ENCODE peak calls at places on chromosomes 4 and X, in five cellular contexts. One of them, this sample, is unnamed.

GRCh38 chrX:39650883-39651282 is 446.9 kb downstream of the BCOR start:
- DNase-seq in GM23248: no peak
- DNase-seq in neural progenitor cell: no peak
- DNase-seq in GM23338: no peak
- DNase-seq in SK-N-SH: no peak
- DNase-seq in this sample: no peak

GRCh38 chr4:114151-114550 is 10.2 kb upstream of the ZNF718 start:
- DNase-seq in GM23338: no peak
- DNase-seq in GM23248: no peak
- DNase-seq in SK-N-SH: no peak
- DNase-seq in neural progenitor cell: no peak
- DNase-seq in this sample: peak; percentile 14

GRCh38 chr4:5976431-5976830 is 41.8 kb downstream of the C4orf50 start:
- DNase-seq in GM23248: no peak
- DNase-seq in GM23338: peak; percentile 56
- DNase-seq in neural progenitor cell: no peak
- DNase-seq in SK-N-SH: no peak
- DNase-seq in this sample: no peak

GRCh38 chr4:80454561-80454960 is 119.0 kb downstream of the CFAP299 start:
- DNase-seq in GM23338: peak; percentile 64
- DNase-seq in GM23248: no peak
- DNase-seq in SK-N-SH: no peak
- DNase-seq in neural progenitor cell: no peak
- DNase-seq in this sample: peak; percentile 55

GRCh38 chrX:9759340-9759739 is 6.3 kb downstream of the GPR143 start:
- DNase-seq in GM23338: no peak
- DNase-seq in GM23248: no peak
- DNase-seq in SK-N-SH: no peak
- DNase-seq in neural progenitor cell: no peak
- DNase-seq in this sample: no peak

GRCh38 chrX:66751136-66751782 is 112.4 kb upstream of the EDA2R start:
- DNase-seq in GM23248: peak; percentile 10
- DNase-seq in neural progenitor cell: no peak
- DNase-seq in GM23338: no peak
- DNase-seq in SK-N-SH: no peak
- DNase-seq in this sample: no peak

GRCh38 chr4:158193171-158193749 is 17.0 kb upstream of the TMEM144 start:
- DNase-seq in GM23248: peak; percentile 39
- DNase-seq in SK-N-SH: peak; percentile 30
- DNase-seq in GM23338: peak; percentile 60
- DNase-seq in neural progenitor cell: peak; percentile 39
- DNase-seq in this sample: peak; percentile 62

GRCh38 chr4:16884673-16885460 is 13.6 kb downstream of the LDB2 start:
- DNase-seq in SK-N-SH: no peak
- DNase-seq in GM23248: no peak
- DNase-seq in GM23338: peak; percentile 52
- DNase-seq in neural progenitor cell: no peak
- DNase-seq in this sample: no peak

GRCh38 chr4:145936142-145937020 is 2.2 kb downstream of the ZNF827 start:
- DNase-seq in GM23248: peak; percentile 85
- DNase-seq in GM23338: peak; percentile 83
- DNase-seq in SK-N-SH: peak; percentile 91
- DNase-seq in neural progenitor cell: peak; percentile 71
- DNase-seq in this sample: peak; percentile 75

GRCh38 chr4:26621366-26621765 is 37.5 kb downstream of the TBC1D19 start:
- DNase-seq in neural progenitor cell: no peak
- DNase-seq in GM23248: no peak
- DNase-seq in SK-N-SH: no peak
- DNase-seq in GM23338: no peak
- DNase-seq in this sample: no peak

GRCh38 chrX:131729295-131729694 is 185.4 kb downstream of the OR13H1 start:
- DNase-seq in GM23248: no peak
- DNase-seq in SK-N-SH: peak; percentile 63
- DNase-seq in GM23338: no peak
- DNase-seq in neural progenitor cell: no peak
- DNase-seq in this sample: no peak

GRCh38 chr4:161583549-161583948 is 580.3 kb downstream of the FSTL5 start:
- DNase-seq in SK-N-SH: no peak
- DNase-seq in GM23338: no peak
- DNase-seq in GM23248: no peak
- DNase-seq in neural progenitor cell: no peak
- DNase-seq in this sample: no peak

GRCh38 chr4:40201898-40202297 is 5.1 kb downstream of the RHOH start:
- DNase-seq in GM23248: no peak
- DNase-seq in SK-N-SH: no peak
- DNase-seq in GM23338: no peak
- DNase-seq in neural progenitor cell: no peak
- DNase-seq in this sample: no peak

GRCh38 chr4:173262363-173262762 is 71.8 kb downstream of the HMGB2 start:
- DNase-seq in GM23338: no peak
- DNase-seq in SK-N-SH: no peak
- DNase-seq in GM23248: no peak
- DNase-seq in neural progenitor cell: no peak
- DNase-seq in this sample: no peak

GRCh38 chrX:37745354-37745753 is 34.5 kb upstream of the CYBB start:
- DNase-seq in GM23248: peak; percentile 61
- DNase-seq in GM23338: peak; percentile 59
- DNase-seq in neural progenitor cell: peak; percentile 71
- DNase-seq in SK-N-SH: peak; percentile 55
- DNase-seq in this sample: peak; percentile 84

GRCh38 chr4:177309525-177310371 is at the start of gene NEIL3:
- DNase-seq in GM23338: peak; percentile 90
- DNase-seq in GM23248: peak; percentile 90
- DNase-seq in neural progenitor cell: peak; percentile 92
- DNase-seq in SK-N-SH: peak; percentile 97
- DNase-seq in this sample: peak; percentile 82

GRCh38 chr4:128558896-128559669 is 250.4 kb upstream of the JADE1 start:
- DNase-seq in GM23248: peak; percentile 80
- DNase-seq in neural progenitor cell: no peak
- DNase-seq in GM23338: no peak
- DNase-seq in SK-N-SH: no peak
- DNase-seq in this sample: no peak

GRCh38 chr4:139050436-139050835 is 34.9 kb downstream of the NOCT start:
- DNase-seq in GM23248: no peak
- DNase-seq in GM23338: no peak
- DNase-seq in neural progenitor cell: no peak
- DNase-seq in SK-N-SH: no peak
- DNase-seq in this sample: no peak

GRCh38 chr4:13461511-13461910 is 22.6 kb downstream of the RAB28 start:
- DNase-seq in GM23338: no peak
- DNase-seq in GM23248: no peak
- DNase-seq in SK-N-SH: no peak
- DNase-seq in neural progenitor cell: no peak
- DNase-seq in this sample: no peak

GRCh38 chr4:78610546-78611214 is 59.1 kb downstream of the ANXA3 start:
- DNase-seq in GM23248: peak; percentile 33
- DNase-seq in SK-N-SH: no peak
- DNase-seq in GM23338: no peak
- DNase-seq in neural progenitor cell: no peak
- DNase-seq in this sample: no peak
- H3K4me1 ChIP-seq in GM23248: peaks cover 11% of the 10 kb centered on the region
- H3K4me1 ChIP-seq in SK-N-SH: peaks cover 9% of the 10 kb centered on the region
- H3K4me1 ChIP-seq in GM23338: no peaks in the 10 kb centered on the region
- H3K4me1 ChIP-seq in neural progenitor cell: no peaks in the 10 kb centered on the region
- H3K4me1 ChIP-seq in this sample: no peaks in the 10 kb centered on the region

DNA sequence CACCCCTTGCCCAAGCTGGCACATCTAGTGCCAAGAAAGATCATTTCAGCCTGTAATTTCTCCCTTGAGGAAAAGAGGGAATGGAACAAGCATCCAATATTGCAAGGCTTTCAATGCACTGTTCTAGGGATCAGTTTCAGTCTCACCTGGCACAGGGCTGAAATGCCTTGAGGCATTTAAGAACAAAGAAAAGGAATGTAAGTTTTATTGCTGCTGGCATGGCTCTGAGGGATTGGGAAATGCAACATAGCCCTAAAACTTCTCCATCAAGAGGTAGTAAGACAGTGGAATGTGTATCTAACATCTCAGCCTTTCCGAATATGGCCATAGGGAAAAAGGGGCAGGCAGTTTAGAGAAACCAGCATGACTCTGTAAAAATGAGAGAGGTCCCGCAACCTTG is 732.6 kb upstream of the LCORL start:
- DNase-seq in neural progenitor cell: no peak
- DNase-seq in SK-N-SH: no peak
- DNase-seq in GM23248: no peak
- DNase-seq in GM23338: peak; percentile 44
- DNase-seq in this sample: peak; percentile 5
- TF ChIP-seq EZH2phosphoT487 in neural progenitor cell: no peak
- TF ChIP-seq EZH2phosphoT487 in SK-N-SH: no peak
- TF ChIP-seq EZH2phosphoT487 in GM23248: no peak
- TF ChIP-seq EZH2phosphoT487 in GM23338: no peak
- TF ChIP-seq EZH2phosphoT487 in this sample: no peak

DNA sequence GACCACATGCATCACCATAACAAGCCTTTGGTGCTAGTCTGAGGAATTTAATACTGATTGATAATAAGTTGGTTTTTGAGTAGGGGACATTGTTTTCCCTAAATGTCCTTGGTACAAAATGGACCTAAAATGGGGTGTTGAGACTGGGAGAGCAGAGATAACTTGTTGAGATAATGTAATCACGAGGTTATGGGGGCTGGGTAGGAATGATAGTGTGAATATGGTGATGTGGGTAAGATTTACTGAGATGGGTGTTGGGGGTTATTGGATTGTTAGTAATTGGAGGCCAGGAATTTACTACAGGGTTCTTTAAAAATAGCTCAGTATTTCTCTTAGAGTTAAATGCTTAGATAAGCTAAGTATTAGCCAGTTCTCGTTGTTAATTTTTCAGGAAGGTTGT is 3.9 kb downstream of the BMP2K start:
- DNase-seq in SK-N-SH: no peak
- DNase-seq in GM23338: no peak
- DNase-seq in neural progenitor cell: no peak
- DNase-seq in GM23248: no peak
- DNase-seq in this sample: no peak
- H3K4me1 ChIP-seq in SK-N-SH: peaks cover 10% of the 10 kb centered on the region
- H3K4me1 ChIP-seq in GM23338: peaks cover 42% of the 10 kb centered on the region
- H3K4me1 ChIP-seq in neural progenitor cell: peaks cover 43% of the 10 kb centered on the region
- H3K4me1 ChIP-seq in GM23248: peaks cover 54% of the 10 kb centered on the region
- H3K4me1 ChIP-seq in this sample: peaks cover 26% of the 10 kb centered on the region

GRCh38 chrX:123140904-123141303 is 43.2 kb upstream of the GRIA3 start:
- DNase-seq in SK-N-SH: no peak
- DNase-seq in GM23338: no peak
- DNase-seq in GM23248: no peak
- DNase-seq in neural progenitor cell: no peak
- DNase-seq in this sample: no peak

GRCh38 chrX:123140454-123140853 is 43.6 kb upstream of the GRIA3 start:
- DNase-seq in neural progenitor cell: no peak
- DNase-seq in SK-N-SH: no peak
- DNase-seq in GM23338: no peak
- DNase-seq in GM23248: no peak
- DNase-seq in this sample: no peak

GRCh38 chrX:123138473-123138872 is 45.6 kb upstream of the GRIA3 start:
- DNase-seq in GM23338: no peak
- DNase-seq in GM23248: peak; percentile 66
- DNase-seq in neural progenitor cell: no peak
- DNase-seq in SK-N-SH: no peak
- DNase-seq in this sample: peak; percentile 4
- TF ChIP-seq EZH2phosphoT487 in GM23338: no peak
- TF ChIP-seq EZH2phosphoT487 in GM23248: no peak
- TF ChIP-seq EZH2phosphoT487 in neural progenitor cell: no peak
- TF ChIP-seq EZH2phosphoT487 in SK-N-SH: no peak
- TF ChIP-seq EZH2phosphoT487 in this sample: no peak

GRCh38 chrX:78109458-78109857 is 5.4 kb downstream of the PGK1 start:
- DNase-seq in GM23338: no peak
- DNase-seq in GM23248: no peak
- DNase-seq in neural progenitor cell: no peak
- DNase-seq in SK-N-SH: no peak
- DNase-seq in this sample: no peak
- H3K4me1 ChIP-seq in GM23338: peaks cover 25% of the 10 kb centered on the region
- H3K4me1 ChIP-seq in GM23248: peaks cover 8% of the 10 kb centered on the region
- H3K4me1 ChIP-seq in neural progenitor cell: peaks cover 14% of the 10 kb centered on the region
- H3K4me1 ChIP-seq in SK-N-SH: peaks cover 6% of the 10 kb centered on the region
- H3K4me1 ChIP-seq in this sample: peaks cover 34% of the 10 kb centered on the region

DNA sequence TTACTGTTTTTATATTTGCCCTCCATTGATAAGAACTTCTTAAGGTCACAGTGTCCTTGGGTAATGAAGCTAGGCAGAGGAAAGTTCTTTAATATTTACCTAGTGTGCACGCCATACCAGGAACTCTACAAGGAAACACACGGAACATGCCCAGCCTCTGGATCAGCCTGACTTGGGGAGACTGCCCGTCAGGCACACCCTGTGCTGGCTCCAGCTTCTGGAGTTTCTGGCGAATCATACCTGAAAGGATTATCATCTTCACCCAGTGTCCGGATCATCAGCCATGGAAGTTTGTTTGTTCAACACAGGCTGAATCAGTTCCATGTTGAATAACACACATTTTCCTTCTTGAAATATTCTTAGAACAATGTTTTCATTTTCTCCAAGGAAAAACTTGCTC is 176.6 kb downstream of the SHROOM3 start:
- DNase-seq in GM23248: peak; percentile 80
- DNase-seq in SK-N-SH: no peak
- DNase-seq in GM23338: no peak
- DNase-seq in neural progenitor cell: no peak
- DNase-seq in this sample: peak; percentile 50
- TF ChIP-seq EZH2phosphoT487 in GM23248: no peak
- TF ChIP-seq EZH2phosphoT487 in SK-N-SH: no peak
- TF ChIP-seq EZH2phosphoT487 in GM23338: no peak
- TF ChIP-seq EZH2phosphoT487 in neural progenitor cell: no peak
- TF ChIP-seq EZH2phosphoT487 in this sample: no peak

GRCh38 chrX:107674480-107675364 is 46.4 kb downstream of the PRPS1 start:
- DNase-seq in GM23248: peak; percentile 75
- DNase-seq in SK-N-SH: no peak
- DNase-seq in GM23338: no peak
- DNase-seq in neural progenitor cell: no peak
- DNase-seq in this sample: no peak

GRCh38 chrX:107677501-107677901 is 49.2 kb downstream of the PRPS1 start:
- DNase-seq in GM23248: peak; percentile 20
- DNase-seq in neural progenitor cell: peak; percentile 42
- DNase-seq in GM23338: peak; percentile 28
- DNase-seq in SK-N-SH: no peak
- DNase-seq in this sample: peak; percentile 21

GRCh38 chrX:107675365-107675654 is 47.0 kb downstream of the PRPS1 start:
- DNase-seq in SK-N-SH: no peak
- DNase-seq in GM23248: no peak
- DNase-seq in neural progenitor cell: no peak
- DNase-seq in GM23338: no peak
- DNase-seq in this sample: no peak

GRCh38 chrX:107676559-107677378 is 48.5 kb downstream of the PRPS1 start:
- DNase-seq in SK-N-SH: peak; percentile 62
- DNase-seq in GM23248: peak; percentile 90
- DNase-seq in neural progenitor cell: no peak
- DNase-seq in GM23338: no peak
- DNase-seq in this sample: peak; percentile 80

GRCh38 chrX:107675823-107676555 is 47.7 kb downstream of the PRPS1 start:
- DNase-seq in GM23248: peak; percentile 71
- DNase-seq in neural progenitor cell: no peak
- DNase-seq in SK-N-SH: no peak
- DNase-seq in GM23338: no peak
- DNase-seq in this sample: no peak
- H3K4me1 ChIP-seq in GM23248: peaks cover 35% of the 10 kb centered on the region
- H3K4me1 ChIP-seq in neural progenitor cell: no peaks in the 10 kb centered on the region
- H3K4me1 ChIP-seq in SK-N-SH: no peaks in the 10 kb centered on the region
- H3K4me1 ChIP-seq in GM23338: peaks cover 11% of the 10 kb centered on the region
- H3K4me1 ChIP-seq in this sample: peaks cover 28% of the 10 kb centered on the region

GRCh38 chrX:95076449-95076848 is 1402.4 kb downstream of the FAM133A start:
- DNase-seq in GM23338: peak; percentile 63
- DNase-seq in SK-N-SH: peak; percentile 0
- DNase-seq in neural progenitor cell: peak; percentile 67
- DNase-seq in GM23248: peak; percentile 32
- DNase-seq in this sample: peak; percentile 58
- TF ChIP-seq EZH2phosphoT487 in GM23338: no peak
- TF ChIP-seq EZH2phosphoT487 in SK-N-SH: no peak
- TF ChIP-seq EZH2phosphoT487 in neural progenitor cell: no peak
- TF ChIP-seq EZH2phosphoT487 in GM23248: no peak
- TF ChIP-seq EZH2phosphoT487 in this sample: no peak

This sample was measured in PC-3.